ENCODE peak calls at places on chromosomes 16 and 17, in five cellular contexts. One of them, this sample, is unnamed.

GRCh38 chr17:2693561-2694380 is 17.8 kb downstream of the CLUH start:
- DNase-seq in KBM-7: no peak
- DNase-seq in NCI-H524: no peak
- DNase-seq in Jurkat, Clone E6-1: no peak
- DNase-seq in HFFc6: no peak
- DNase-seq in this sample: no peak

GRCh38 chr17:78898075-78898836 is 4.7 kb downstream of the CEP295NL start:
- DNase-seq in HFFc6: no peak
- DNase-seq in Jurkat, Clone E6-1: no peak
- DNase-seq in KBM-7: no peak
- DNase-seq in NCI-H524: no peak
- DNase-seq in this sample: no peak

GRCh38 chr17:32596206-32596605 is 109.4 kb downstream of the CDK5R1 start:
- DNase-seq in HFFc6: no peak
- DNase-seq in NCI-H524: peak
- DNase-seq in KBM-7: no peak
- DNase-seq in Jurkat, Clone E6-1: no peak
- DNase-seq in this sample: no peak

GRCh38 chr16:81633680-81634379 is 145.3 kb upstream of the PLCG2 start:
- DNase-seq in HFFc6: no peak
- DNase-seq in NCI-H524: no peak
- DNase-seq in Jurkat, Clone E6-1: no peak
- DNase-seq in KBM-7: no peak
- DNase-seq in this sample: no peak

GRCh38 chr17:2070241-2071023 is 15.5 kb downstream of the HIC1 start:
- DNase-seq in NCI-H524: no peak
- DNase-seq in KBM-7: no peak
- DNase-seq in Jurkat, Clone E6-1: no peak
- DNase-seq in HFFc6: no peak
- DNase-seq in this sample: no peak

GRCh38 chr16:10729649-10730048 is 14.0 kb upstream of the NUBP1 start:
- DNase-seq in KBM-7: no peak
- DNase-seq in NCI-H524: peak
- DNase-seq in HFFc6: peak
- DNase-seq in Jurkat, Clone E6-1: no peak
- DNase-seq in this sample: no peak

GRCh38 chr16:17379121-17379571 is 91.6 kb downstream of the XYLT1 start:
- DNase-seq in Jurkat, Clone E6-1: no peak
- DNase-seq in KBM-7: peak
- DNase-seq in NCI-H524: no peak
- DNase-seq in HFFc6: peak
- DNase-seq in this sample: no peak

GRCh38 chr16:56347166-56347565 is 78.2 kb downstream of the AMFR start:
- DNase-seq in NCI-H524: no peak
- DNase-seq in Jurkat, Clone E6-1: no peak
- DNase-seq in KBM-7: no peak
- DNase-seq in HFFc6: no peak
- DNase-seq in this sample: no peak

GRCh38 chr17:67312265-67312664 is 54.1 kb downstream of the PSMD12 start:
- DNase-seq in NCI-H524: no peak
- DNase-seq in KBM-7: no peak
- DNase-seq in HFFc6: no peak
- DNase-seq in Jurkat, Clone E6-1: no peak
- DNase-seq in this sample: no peak

GRCh38 chr17:33667052-33667509 is 374.0 kb upstream of the ASIC2 start:
- DNase-seq in KBM-7: no peak
- DNase-seq in HFFc6: no peak
- DNase-seq in NCI-H524: no peak
- DNase-seq in Jurkat, Clone E6-1: peak
- DNase-seq in this sample: peak

GRCh38 chr17:14011740-14012405 is 57.4 kb upstream of the COX10 start:
- DNase-seq in NCI-H524: no peak
- DNase-seq in Jurkat, Clone E6-1: no peak
- DNase-seq in HFFc6: no peak
- DNase-seq in KBM-7: no peak
- DNase-seq in this sample: no peak

GRCh38 chr17:77410470-77410869 is 269.7 kb downstream of the SEC14L1 start:
- DNase-seq in KBM-7: no peak
- DNase-seq in NCI-H524: no peak
- DNase-seq in HFFc6: no peak
- DNase-seq in Jurkat, Clone E6-1: no peak
- DNase-seq in this sample: no peak

GRCh38 chr16:27175888-27176287 is 27.4 kb upstream of the KDM8 start:
- DNase-seq in NCI-H524: no peak
- DNase-seq in HFFc6: no peak
- DNase-seq in KBM-7: no peak
- DNase-seq in Jurkat, Clone E6-1: no peak
- DNase-seq in this sample: peak

GRCh38 chr16:48091077-48091476 is 64.7 kb downstream of the ABCC12 start:
- DNase-seq in Jurkat, Clone E6-1: no peak
- DNase-seq in KBM-7: no peak
- DNase-seq in HFFc6: no peak
- DNase-seq in NCI-H524: peak
- DNase-seq in this sample: no peak